ENCODE peak calls at places on chromosome X, in eight cellular contexts. U is H54, L is HCT116, E is prostate gland, W is breast epithelium, D is heart left ventricle, R is stomach, M is erythroblast. C is an unnamed sample.

GRCh38 chrX:54358424-54359211 is 772 bp upstream of the WNK3 start:
- DNase-seq in E (peak), R (no peak), L (no peak), D (peak), W (peak), M (peak), U (peak), C (peak)

GRCh38 chrX:147602297-147602696 is 309.4 kb upstream of the FMR1 start:
- DNase-seq in L (no peak), E (no peak), U (no peak), D (no peak), W (no peak), M (no peak), R (no peak), C (no peak)

GRCh38 chrX:154714925-154715324 is 36.0 kb downstream of the GAB3 start:
- DNase-seq in E (peak), D (no peak), U (no peak), R (no peak), W (no peak), L (peak), M (peak), C (peak)

GRCh38 chrX:13000311-13000811 is 25.5 kb downstream of the TMSB4X start:
- DNase-seq in U (no peak), L (no peak), D (no peak), E (peak), R (no peak), W (no peak), M (no peak), C (no peak)

GRCh38 chrX:153495362-153495751 is 577 bp downstream of the BGN start:
- DNase-seq in M (no peak), W (no peak), L (no peak), E (no peak), R (no peak), U (no peak), D (no peak), C (peak)

GRCh38 chrX:153794018-153794896 is at the start of the genes IDH3G and SSR4:
- DNase-seq in L (peak), R (peak), M (peak), W (peak), U (peak), E (peak), D (peak), C (peak)

GRCh38 chrX:40068048-40068447 is 29.7 kb downstream of the BCOR start:
- DNase-seq in D (no peak), L (no peak), U (no peak), W (no peak), R (no peak), E (no peak), M (peak), C (no peak)

GRCh38 chrX:9880912-9881311 is 86.2 kb upstream of the CLDN34 start:
- DNase-seq in M (no peak), D (no peak), U (no peak), R (no peak), L (no peak), W (no peak), E (no peak), C (no peak)

GRCh38 chrX:135015526-135016245 is 6.7 kb downstream of the RTL8B start:
- DNase-seq in L (no peak), W (no peak), U (no peak), D (no peak), R (no peak), M (no peak), E (no peak), C (no peak)

GRCh38 chrX:36961590-36961989 is 46.6 kb upstream of the FAM47C start:
- DNase-seq in M (no peak), L (peak), W (no peak), U (no peak), E (no peak), D (no peak), R (no peak), C (no peak)

GRCh38 chrX:2689773-2690666 is 1.1 kb upstream of the CD99 start:
- DNase-seq in D (no peak), R (no peak), M (no peak), L (no peak), E (no peak), W (no peak), U (no peak), C (no peak)

GRCh38 chrX:1246816-1247215 is 21.8 kb upstream of the CSF2RA start:
- DNase-seq in E (no peak), L (peak), M (peak), D (peak), U (peak), W (no peak), R (peak), C (peak)

GRCh38 chrX:151896734-151897474 is 15.8 kb upstream of the MAGEA4 start:
- DNase-seq in R (no peak), U (no peak), L (no peak), D (no peak), W (no peak), E (no peak), M (peak), C (no peak)

GRCh38 chrX:23784487-23785301 is 1.7 kb downstream of the SAT1 start:
- DNase-seq in E (no peak), U (no peak), R (no peak), M (peak), L (no peak), D (no peak), W (no peak), C (no peak)
- TF ChIP-seq POLR2A in E (no peak), U (no peak), R (no peak), M (no peak), L (no peak), D (no peak), W (no peak), C (no peak)

GRCh38 chrX:47540754-47541538 is 20.1 kb upstream of the ARAF start:
- DNase-seq in U (peak), W (peak), L (peak), D (peak), M (peak), E (peak), R (peak), C (peak)
- TF ChIP-seq POLR2A in U (no peak), W (no peak), L (no peak), D (no peak), M (no peak), E (peak), R (no peak), C (peak)

DNA sequence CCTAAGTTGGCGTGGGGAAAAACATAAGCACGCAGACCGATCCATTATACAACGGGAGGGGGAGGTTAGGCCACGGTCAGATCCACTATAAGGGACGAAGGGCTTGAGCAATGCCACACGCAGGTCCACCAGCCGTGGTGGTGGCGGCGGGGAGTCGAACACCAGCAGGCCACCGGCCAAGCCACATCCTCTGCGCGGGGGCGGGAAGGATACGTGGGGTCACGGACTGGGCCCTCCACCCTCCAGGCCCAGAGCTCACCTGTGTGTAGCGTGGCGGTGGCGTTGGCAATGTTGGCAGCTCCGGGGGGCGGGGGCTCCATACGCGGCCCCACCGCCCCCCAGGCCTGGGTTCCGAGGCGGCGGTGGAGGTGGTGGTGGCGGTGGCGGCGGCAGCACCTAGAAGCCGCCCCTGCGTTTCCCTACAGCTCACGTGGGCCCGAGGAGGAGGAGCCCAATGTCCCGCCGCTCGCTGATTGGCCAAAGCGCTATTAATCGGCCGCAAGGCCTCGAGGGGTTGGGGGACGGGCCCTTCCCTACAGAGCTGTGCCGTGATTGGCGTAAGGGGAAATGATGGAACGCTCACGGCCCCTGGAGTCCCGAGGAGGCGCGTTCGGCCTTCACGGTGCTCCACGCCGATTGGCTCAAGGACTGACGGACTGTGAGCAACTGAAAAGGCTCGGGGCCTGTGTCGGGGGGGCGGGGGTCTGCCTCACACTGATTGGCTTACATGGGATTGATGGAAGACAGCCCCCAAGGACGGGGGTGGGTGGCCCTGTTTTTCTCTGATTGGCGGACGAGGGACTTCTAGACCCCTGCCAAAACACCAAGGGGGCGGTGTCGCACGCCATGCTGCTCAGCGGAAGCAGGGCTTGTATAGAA is at the start of gene ELK1:
- DNase-seq in R (peak), M (peak), U (peak), L (peak), E (peak), D (peak), W (peak), C (peak)
- TF ChIP-seq POLR2A in R (no peak), M (peak), U (peak), L (no peak), E (peak), D (no peak), W (peak), C (peak)

GRCh38 chrX:70030242-70030823 is 19.4 kb downstream of the AWAT2 start:
- DNase-seq in U (peak), L (peak), R (peak), E (peak), D (peak), M (peak), W (no peak), C (no peak)

GRCh38 chrX:70034646-70035045 is 15.1 kb downstream of the AWAT2 start:
- DNase-seq in D (no peak), E (no peak), M (no peak), L (no peak), R (no peak), U (no peak), W (no peak), C (no peak)

GRCh38 chrX:70029790-70030189 is 19.9 kb downstream of the AWAT2 start:
- DNase-seq in M (no peak), U (no peak), R (no peak), E (no peak), D (no peak), W (no peak), L (no peak), C (no peak)

GRCh38 chrX:70032797-70033196 is 16.9 kb downstream of the AWAT2 start:
- DNase-seq in E (no peak), D (no peak), W (no peak), R (no peak), M (no peak), L (no peak), U (no peak), C (no peak)

GRCh38 chrX:70033348-70033747 is 16.4 kb downstream of the AWAT2 start:
- DNase-seq in M (peak), E (no peak), R (peak), U (peak), W (no peak), L (peak), D (no peak), C (no peak)
- TF ChIP-seq POLR2A in M (no peak), E (no peak), R (no peak), U (no peak), W (no peak), L (no peak), D (no peak), C (no peak)

GRCh38 chrX:50204364-50204899 is at the start of gene CCNB3:
- DNase-seq in L (peak), E (peak), U (peak), R (peak), M (peak), D (peak), W (peak), C (peak)
- TF ChIP-seq POLR2A in L (peak), E (no peak), U (no peak), R (no peak), M (peak), D (no peak), W (no peak), C (no peak)

GRCh38 chrX:129843459-129844306 is at the start of gene ZDHHC9:
- DNase-seq in W (peak), D (peak), U (peak), L (peak), M (peak), E (peak), R (peak), C (peak)
- TF ChIP-seq POLR2A in W (no peak), D (no peak), U (peak), L (no peak), M (peak), E (peak), R (no peak), C (peak)

DNA sequence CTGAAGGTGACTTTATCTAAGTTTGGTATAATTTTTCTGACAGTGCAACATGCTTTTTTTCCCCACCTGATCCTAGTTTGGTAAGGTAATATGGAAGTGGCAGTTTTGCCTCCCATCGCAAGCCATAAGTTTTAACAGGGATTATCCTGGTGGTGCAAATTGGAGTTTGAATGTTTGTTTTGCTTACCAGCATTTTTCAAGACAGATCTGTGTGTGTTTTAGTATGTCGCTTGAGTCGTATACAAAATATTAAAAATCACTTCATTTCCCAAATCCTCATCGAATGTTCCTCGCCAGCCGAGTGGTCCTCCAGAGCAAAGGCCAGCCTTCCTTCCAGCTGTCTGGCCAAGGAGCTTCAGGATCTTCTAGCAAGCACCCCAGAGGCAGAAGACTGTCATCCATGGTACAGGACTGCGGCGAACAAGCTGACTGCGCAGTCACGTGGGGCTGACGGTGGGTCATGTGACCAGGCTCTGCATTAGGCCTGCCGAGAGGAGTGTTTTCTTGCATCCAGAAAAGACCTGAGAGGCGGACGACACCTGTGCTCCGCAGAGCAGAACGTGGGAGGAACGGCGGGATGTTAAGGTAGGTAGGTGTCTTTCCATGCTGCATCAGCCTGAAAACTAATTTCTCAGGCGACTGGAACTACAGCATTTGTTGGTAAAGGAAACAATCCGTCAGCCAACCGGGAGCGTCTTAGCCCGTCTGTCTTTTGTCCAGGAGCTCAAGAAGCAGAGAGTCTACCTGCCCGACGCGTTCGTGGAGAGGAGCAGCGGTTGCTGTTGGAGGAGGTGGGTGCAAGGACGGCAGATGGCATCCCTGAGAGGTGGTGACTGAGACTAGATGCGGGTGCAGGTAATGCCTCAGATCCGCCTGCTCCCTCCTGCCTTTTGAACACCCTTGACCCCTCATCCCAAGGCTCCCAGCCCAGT is at the start of gene GPRASP3:
- DNase-seq in D (peak), U (no peak), L (no peak), R (peak), E (peak), W (peak), M (peak), C (peak)
- TF ChIP-seq POLR2A in D (no peak), U (no peak), L (no peak), R (no peak), E (peak), W (no peak), M (peak), C (peak)